ENCODE peak calls at places on chromosome 13, in six cellular contexts. One of them, this sample, is unnamed.

GRCh38 chr13:95002968-95003813 is 290.8 kb upstream of the SOX21 start:
- DNase-seq in H9: peak; percentile 42
- DNase-seq in psoas muscle: no peak
- DNase-seq in A673: no peak
- DNase-seq in cardiac muscle cell: no peak
- DNase-seq in GM12878: no peak
- DNase-seq in this sample: peak; percentile 41

GRCh38 chr13:71587778-71588177 is 279.2 kb downstream of the DACH1 start:
- DNase-seq in H9: no peak
- DNase-seq in psoas muscle: no peak
- DNase-seq in A673: no peak
- DNase-seq in cardiac muscle cell: no peak
- DNase-seq in GM12878: no peak
- DNase-seq in this sample: no peak

GRCh38 chr13:108427355-108427754 is 157.8 kb downstream of the TNFSF13B start:
- DNase-seq in H9: no peak
- DNase-seq in psoas muscle: no peak
- DNase-seq in A673: no peak
- DNase-seq in cardiac muscle cell: no peak
- DNase-seq in GM12878: no peak
- DNase-seq in this sample: no peak

GRCh38 chr13:46743191-46743590 is 53.8 kb downstream of the ESD start:
- DNase-seq in H9: no peak
- DNase-seq in psoas muscle: no peak
- DNase-seq in A673: no peak
- DNase-seq in cardiac muscle cell: peak; percentile 19
- DNase-seq in GM12878: no peak
- DNase-seq in this sample: no peak

GRCh38 chr13:21058361-21058760 is 3.0 kb downstream of the LATS2 start:
- DNase-seq in H9: no peak
- DNase-seq in psoas muscle: no peak
- DNase-seq in A673: peak; percentile 35
- DNase-seq in cardiac muscle cell: peak; percentile 49
- DNase-seq in GM12878: no peak
- DNase-seq in this sample: no peak

GRCh38 chr13:101003566-101003965 is 329.0 kb upstream of the TMTC4 start:
- DNase-seq in H9: no peak
- DNase-seq in psoas muscle: no peak
- DNase-seq in A673: no peak
- DNase-seq in cardiac muscle cell: no peak
- DNase-seq in GM12878: no peak
- DNase-seq in this sample: no peak

GRCh38 chr13:70054572-70054971 is 53.1 kb upstream of the ATXN8OS start:
- DNase-seq in H9: no peak
- DNase-seq in psoas muscle: no peak
- DNase-seq in A673: no peak
- DNase-seq in cardiac muscle cell: no peak
- DNase-seq in GM12878: no peak
- DNase-seq in this sample: no peak

GRCh38 chr13:34156841-34157365 is 339.0 kb downstream of the RFC3 start:
- DNase-seq in H9: peak; percentile 59
- DNase-seq in psoas muscle: peak; percentile 44
- DNase-seq in A673: peak; percentile 65
- DNase-seq in cardiac muscle cell: peak; percentile 94
- DNase-seq in GM12878: peak; percentile 55
- DNase-seq in this sample: peak; percentile 71

GRCh38 chr13:70385852-70386251 is 277.6 kb upstream of the KLHL1 start:
- DNase-seq in H9: no peak
- DNase-seq in psoas muscle: no peak
- DNase-seq in A673: no peak
- DNase-seq in cardiac muscle cell: no peak
- DNase-seq in GM12878: no peak
- DNase-seq in this sample: no peak

GRCh38 chr13:76016799-76017198 is 380.7 kb downstream of the LMO7 start:
- DNase-seq in H9: peak; percentile 55
- DNase-seq in psoas muscle: no peak
- DNase-seq in A673: peak; percentile 48
- DNase-seq in cardiac muscle cell: peak; percentile 40
- DNase-seq in GM12878: no peak
- DNase-seq in this sample: no peak

GRCh38 chr13:50580684-50581305 is 262.7 kb downstream of the DLEU7 start:
- DNase-seq in H9: no peak
- DNase-seq in psoas muscle: no peak
- DNase-seq in A673: no peak
- DNase-seq in cardiac muscle cell: peak; percentile 90
- DNase-seq in GM12878: no peak
- DNase-seq in this sample: no peak

GRCh38 chr13:30616927-30617314 is 799 bp upstream of the USPL1 start:
- DNase-seq in H9: no peak
- DNase-seq in psoas muscle: no peak
- DNase-seq in A673: peak; percentile 85
- DNase-seq in cardiac muscle cell: peak; percentile 93
- DNase-seq in GM12878: peak; percentile 61
- DNase-seq in this sample: peak; percentile 81

GRCh38 chr13:89465366-89465765 is 1794.2 kb downstream of the SLITRK5 start:
- DNase-seq in H9: no peak
- DNase-seq in psoas muscle: no peak
- DNase-seq in A673: peak; percentile 4
- DNase-seq in cardiac muscle cell: peak; percentile 9
- DNase-seq in GM12878: peak; percentile 3
- DNase-seq in this sample: no peak

GRCh38 chr13:97134364-97135095 is 87.6 kb upstream of the MBNL2 start:
- DNase-seq in H9: no peak
- DNase-seq in psoas muscle: no peak
- DNase-seq in A673: no peak
- DNase-seq in cardiac muscle cell: no peak
- DNase-seq in GM12878: no peak
- DNase-seq in this sample: no peak

GRCh38 chr13:23599083-23599925 is 29.1 kb downstream of the TNFRSF19 start:
- DNase-seq in H9: peak; percentile 44
- DNase-seq in psoas muscle: no peak
- DNase-seq in A673: no peak
- DNase-seq in cardiac muscle cell: no peak
- DNase-seq in GM12878: no peak
- DNase-seq in this sample: peak; percentile 93

GRCh38 chr13:37211542-37211941 is 106.1 kb upstream of the CSNK1A1L start:
- DNase-seq in H9: no peak
- DNase-seq in psoas muscle: no peak
- DNase-seq in A673: no peak
- DNase-seq in cardiac muscle cell: no peak
- DNase-seq in GM12878: no peak
- DNase-seq in this sample: no peak

GRCh38 chr13:110123041-110123809 is 183.7 kb downstream of the COL4A1 start:
- DNase-seq in H9: no peak
- DNase-seq in psoas muscle: no peak
- DNase-seq in A673: no peak
- DNase-seq in cardiac muscle cell: no peak
- DNase-seq in GM12878: no peak
- DNase-seq in this sample: no peak

GRCh38 chr13:113861433-113862030 is 2.3 kb downstream of the GAS6 start:
- DNase-seq in H9: peak; percentile 32
- DNase-seq in psoas muscle: no peak
- DNase-seq in A673: no peak
- DNase-seq in cardiac muscle cell: no peak
- DNase-seq in GM12878: no peak
- DNase-seq in this sample: no peak

GRCh38 chr13:108615241-108615640 is 14.2 kb upstream of the MYO16 start:
- DNase-seq in H9: no peak
- DNase-seq in psoas muscle: no peak
- DNase-seq in A673: no peak
- DNase-seq in cardiac muscle cell: no peak
- DNase-seq in GM12878: no peak
- DNase-seq in this sample: no peak

GRCh38 chr13:37753776-37754175 is 115.8 kb downstream of the TRPC4 start:
- DNase-seq in H9: no peak
- DNase-seq in psoas muscle: no peak
- DNase-seq in A673: no peak
- DNase-seq in cardiac muscle cell: no peak
- DNase-seq in GM12878: no peak
- DNase-seq in this sample: no peak

GRCh38 chr13:98476538-98476966 is 100.4 kb downstream of the STK24 start:
- DNase-seq in H9: peak; percentile 77
- DNase-seq in psoas muscle: peak; percentile 69
- DNase-seq in A673: peak; percentile 68
- DNase-seq in cardiac muscle cell: peak; percentile 82
- DNase-seq in GM12878: peak; percentile 90
- DNase-seq in this sample: no peak

GRCh38 chr13:41458187-41458938 is 1.0 kb downstream of the RGCC start:
- DNase-seq in H9: peak; percentile 42
- DNase-seq in psoas muscle: peak; percentile 40
- DNase-seq in A673: no peak
- DNase-seq in cardiac muscle cell: peak; percentile 18
- DNase-seq in GM12878: no peak
- DNase-seq in this sample: peak; percentile 57

GRCh38 chr13:113564331-113565023 is 20.1 kb upstream of the TFDP1 start:
- DNase-seq in H9: no peak
- DNase-seq in psoas muscle: no peak
- DNase-seq in A673: no peak
- DNase-seq in cardiac muscle cell: no peak
- DNase-seq in GM12878: no peak
- DNase-seq in this sample: peak; percentile 35

GRCh38 chr13:77002590-77003190 is 10.8 kb downstream of the CLN5 start:
- DNase-seq in H9: no peak
- DNase-seq in psoas muscle: no peak
- DNase-seq in A673: peak; percentile 45
- DNase-seq in cardiac muscle cell: peak; percentile 61
- DNase-seq in GM12878: no peak
- DNase-seq in this sample: peak; percentile 14

GRCh38 chr13:73880365-73880764 is 253.8 kb downstream of the KLF12 start:
- DNase-seq in H9: no peak
- DNase-seq in psoas muscle: no peak
- DNase-seq in A673: no peak
- DNase-seq in cardiac muscle cell: peak; percentile 15
- DNase-seq in GM12878: no peak
- DNase-seq in this sample: no peak

GRCh38 chr13:102793583-102794355 is 5.0 kb downstream of the POGLUT2 start:
- DNase-seq in H9: peak; percentile 36
- DNase-seq in psoas muscle: no peak
- DNase-seq in A673: no peak
- DNase-seq in cardiac muscle cell: no peak
- DNase-seq in GM12878: no peak
- DNase-seq in this sample: no peak

GRCh38 chr13:46468570-46468969 is 81.5 kb upstream of the RUBCNL start:
- DNase-seq in H9: no peak
- DNase-seq in psoas muscle: no peak
- DNase-seq in A673: no peak
- DNase-seq in cardiac muscle cell: no peak
- DNase-seq in GM12878: no peak
- DNase-seq in this sample: no peak

GRCh38 chr13:102141625-102142472 is 260.0 kb downstream of the FGF14 start:
- DNase-seq in H9: no peak
- DNase-seq in psoas muscle: no peak
- DNase-seq in A673: peak; percentile 66
- DNase-seq in cardiac muscle cell: peak; percentile 36
- DNase-seq in GM12878: no peak
- DNase-seq in this sample: peak; percentile 5

GRCh38 chr13:74346960-74347359 is 212.8 kb upstream of the KLF12 start:
- DNase-seq in H9: peak; percentile 54
- DNase-seq in psoas muscle: no peak
- DNase-seq in A673: no peak
- DNase-seq in cardiac muscle cell: no peak
- DNase-seq in GM12878: no peak
- DNase-seq in this sample: no peak

GRCh38 chr13:100798739-100799361 is 124.3 kb upstream of the TMTC4 start:
- DNase-seq in H9: no peak
- DNase-seq in psoas muscle: no peak
- DNase-seq in A673: no peak
- DNase-seq in cardiac muscle cell: no peak
- DNase-seq in GM12878: no peak
- DNase-seq in this sample: no peak

GRCh38 chr13:113034451-113035208 is 65.6 kb downstream of the MCF2L start:
- DNase-seq in H9: peak; percentile 60
- DNase-seq in psoas muscle: peak; percentile 39
- DNase-seq in A673: peak; percentile 74
- DNase-seq in cardiac muscle cell: peak; percentile 69
- DNase-seq in GM12878: no peak
- DNase-seq in this sample: no peak

GRCh38 chr13:35157143-35157755 is 215.2 kb downstream of the NBEA start:
- DNase-seq in H9: no peak
- DNase-seq in psoas muscle: no peak
- DNase-seq in A673: peak; percentile 69
- DNase-seq in cardiac muscle cell: peak; percentile 77
- DNase-seq in GM12878: peak; percentile 33
- DNase-seq in this sample: peak; percentile 40

GRCh38 chr13:46182491-46182877 is 507 bp upstream of the LCP1 start:
- DNase-seq in H9: no peak
- DNase-seq in psoas muscle: no peak
- DNase-seq in A673: no peak
- DNase-seq in cardiac muscle cell: no peak
- DNase-seq in GM12878: no peak
- DNase-seq in this sample: no peak

DNA sequence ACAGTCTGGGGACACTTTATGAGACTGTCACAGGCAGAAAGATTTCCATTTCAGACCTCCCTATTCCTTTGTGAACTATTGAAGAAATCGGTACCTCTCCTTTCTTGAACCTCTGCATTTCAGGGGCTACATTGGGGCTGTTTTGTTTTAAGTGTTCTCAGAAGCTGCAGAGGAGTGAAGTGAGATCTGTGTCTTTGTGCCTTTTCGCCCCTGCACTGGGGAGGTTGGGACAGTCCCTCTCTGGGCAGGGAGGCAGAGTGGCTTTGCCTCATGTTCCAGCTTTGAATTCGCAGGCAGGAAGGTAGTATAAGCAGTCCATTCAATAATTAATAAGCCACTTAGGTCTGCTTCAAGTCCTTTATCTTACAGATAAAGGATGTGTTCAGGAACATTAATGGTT is 9.5 kb upstream of the AMER2 start:
- DNase-seq in H9: no peak
- DNase-seq in psoas muscle: no peak
- DNase-seq in A673: no peak
- DNase-seq in cardiac muscle cell: no peak
- DNase-seq in GM12878: no peak
- DNase-seq in this sample: no peak
- H3K9me3 ChIP-seq in H9: no peaks in the 10 kb centered on the region
- H3K9me3 ChIP-seq in psoas muscle: no peaks in the 10 kb centered on the region
- H3K9me3 ChIP-seq in A673: peaks cover 4% of the 10 kb centered on the region
- H3K9me3 ChIP-seq in cardiac muscle cell: no peaks in the 10 kb centered on the region
- H3K9me3 ChIP-seq in GM12878: peaks cover 26% of the 10 kb centered on the region
- H3K9me3 ChIP-seq in this sample: no peaks in the 10 kb centered on the region

GRCh38 chr13:27923794-27924528 is 4.2 kb downstream of the PDX1 start:
- DNase-seq in H9: no peak
- DNase-seq in psoas muscle: no peak
- DNase-seq in A673: no peak
- DNase-seq in cardiac muscle cell: no peak
- DNase-seq in GM12878: no peak
- DNase-seq in this sample: no peak
- H3K9me3 ChIP-seq in H9: no peaks in the 10 kb centered on the region
- H3K9me3 ChIP-seq in psoas muscle: no peaks in the 10 kb centered on the region
- H3K9me3 ChIP-seq in A673: no peaks in the 10 kb centered on the region
- H3K9me3 ChIP-seq in cardiac muscle cell: no peaks in the 10 kb centered on the region
- H3K9me3 ChIP-seq in GM12878: peaks cover 2% of the 10 kb centered on the region
- H3K9me3 ChIP-seq in this sample: no peaks in the 10 kb centered on the region

GRCh38 chr13:19093437-19093836 is 88.2 kb downstream of the TUBA3C start:
- DNase-seq in H9: no peak
- DNase-seq in psoas muscle: no peak
- DNase-seq in A673: no peak
- DNase-seq in cardiac muscle cell: no peak
- DNase-seq in GM12878: no peak
- DNase-seq in this sample: no peak
- H3K9me3 ChIP-seq in H9: peaks cover 86% of the 10 kb centered on the region
- H3K9me3 ChIP-seq in psoas muscle: no peaks in the 10 kb centered on the region
- H3K9me3 ChIP-seq in A673: no peaks in the 10 kb centered on the region
- H3K9me3 ChIP-seq in cardiac muscle cell: no peaks in the 10 kb centered on the region
- H3K9me3 ChIP-seq in GM12878: peaks cover 1% of the 10 kb centered on the region
- H3K9me3 ChIP-seq in this sample: no peaks in the 10 kb centered on the region

GRCh38 chr13:103815619-103816018 is 749.4 kb upstream of the SLC10A2 start:
- DNase-seq in H9: no peak
- DNase-seq in psoas muscle: no peak
- DNase-seq in A673: no peak
- DNase-seq in cardiac muscle cell: peak; percentile 9
- DNase-seq in GM12878: no peak
- DNase-seq in this sample: no peak
- H3K9me3 ChIP-seq in H9: no peaks in the 10 kb centered on the region
- H3K9me3 ChIP-seq in psoas muscle: no peaks in the 10 kb centered on the region
- H3K9me3 ChIP-seq in A673: no peaks in the 10 kb centered on the region
- H3K9me3 ChIP-seq in cardiac muscle cell: no peaks in the 10 kb centered on the region
- H3K9me3 ChIP-seq in GM12878: no peaks in the 10 kb centered on the region
- H3K9me3 ChIP-seq in this sample: no peaks in the 10 kb centered on the region